ENCODE peak calls at places on chromosomes 4 and X, in four cellular contexts. One of them, this sample, is unnamed.

GRCh38 chrX:38409289-38409688 is 56.9 kb downstream of the OTC start:
- DNase-seq in left ventricle myocardium inferior: no peak
- DNase-seq in astrocyte of the spinal cord: no peak
- DNase-seq in K562: no peak
- DNase-seq in this sample: no peak

GRCh38 chr4:81562093-81562492 is 90.4 kb upstream of the RASGEF1B start:
- DNase-seq in astrocyte of the spinal cord: no peak
- DNase-seq in K562: no peak
- DNase-seq in left ventricle myocardium inferior: no peak
- DNase-seq in this sample: no peak

GRCh38 chr4:172786039-172786792 is 382.4 kb upstream of the GALNT7 start:
- DNase-seq in left ventricle myocardium inferior: no peak
- DNase-seq in K562: no peak
- DNase-seq in astrocyte of the spinal cord: peak
- DNase-seq in this sample: peak

GRCh38 chr4:174286870-174287269 is 3.2 kb downstream of the CEP44 start:
- DNase-seq in left ventricle myocardium inferior: no peak
- DNase-seq in astrocyte of the spinal cord: no peak
- DNase-seq in K562: no peak
- DNase-seq in this sample: no peak

GRCh38 chr4:102787096-102787867 is 26.5 kb upstream of the MANBA start:
- DNase-seq in K562: no peak
- DNase-seq in left ventricle myocardium inferior: no peak
- DNase-seq in astrocyte of the spinal cord: peak
- DNase-seq in this sample: peak

GRCh38 chrX:139388234-139388633 is 142.3 kb upstream of the F9 start:
- DNase-seq in astrocyte of the spinal cord: no peak
- DNase-seq in left ventricle myocardium inferior: no peak
- DNase-seq in K562: no peak
- DNase-seq in this sample: no peak

GRCh38 chr4:81472249-81473085 is 760 bp upstream of the RASGEF1B start:
- DNase-seq in left ventricle myocardium inferior: peak
- DNase-seq in astrocyte of the spinal cord: peak
- DNase-seq in K562: peak
- DNase-seq in this sample: peak

GRCh38 chrX:123884809-123885408 is 25.1 kb downstream of the XIAP start:
- DNase-seq in astrocyte of the spinal cord: peak
- DNase-seq in K562: peak
- DNase-seq in left ventricle myocardium inferior: no peak
- DNase-seq in this sample: peak

GRCh38 chr4:153787156-153787555 is 1.7 kb downstream of the SFRP2 start:
- DNase-seq in K562: no peak
- DNase-seq in astrocyte of the spinal cord: no peak
- DNase-seq in left ventricle myocardium inferior: no peak
- DNase-seq in this sample: no peak

GRCh38 chrX:9072281-9072680 is 38.4 kb upstream of the FAM9B start:
- DNase-seq in K562: no peak
- DNase-seq in left ventricle myocardium inferior: no peak
- DNase-seq in astrocyte of the spinal cord: no peak
- DNase-seq in this sample: peak

GRCh38 chr4:142194905-142195304 is 558.5 kb downstream of the IL15 start:
- DNase-seq in left ventricle myocardium inferior: no peak
- DNase-seq in astrocyte of the spinal cord: peak
- DNase-seq in K562: no peak
- DNase-seq in this sample: no peak

GRCh38 chrX:44945736-44946135 is 72.7 kb downstream of the KDM6A start:
- DNase-seq in left ventricle myocardium inferior: no peak
- DNase-seq in K562: peak
- DNase-seq in astrocyte of the spinal cord: no peak
- DNase-seq in this sample: no peak

GRCh38 chrX:20595928-20596550 is 329.3 kb upstream of the RPS6KA3 start:
- DNase-seq in left ventricle myocardium inferior: no peak
- DNase-seq in astrocyte of the spinal cord: no peak
- DNase-seq in K562: no peak
- DNase-seq in this sample: peak

GRCh38 chr4:145181091-145181501 is 707 bp upstream of the OTUD4 start:
- DNase-seq in K562: no peak
- DNase-seq in astrocyte of the spinal cord: no peak
- DNase-seq in left ventricle myocardium inferior: no peak
- DNase-seq in this sample: no peak

GRCh38 chrX:17024896-17025295 is 78.4 kb downstream of the REPS2 start:
- DNase-seq in K562: no peak
- DNase-seq in astrocyte of the spinal cord: no peak
- DNase-seq in left ventricle myocardium inferior: no peak
- DNase-seq in this sample: no peak

GRCh38 chrX:20361890-20362262 is 95.2 kb upstream of the RPS6KA3 start:
- DNase-seq in K562: no peak
- DNase-seq in left ventricle myocardium inferior: no peak
- DNase-seq in astrocyte of the spinal cord: peak
- DNase-seq in this sample: peak

GRCh38 chr4:22490718-22491330 is 25.0 kb downstream of the ADGRA3 start:
- DNase-seq in left ventricle myocardium inferior: no peak
- DNase-seq in astrocyte of the spinal cord: no peak
- DNase-seq in K562: no peak
- DNase-seq in this sample: no peak

GRCh38 chr4:77358315-77358928 is 201.4 kb downstream of the CCNG2 start:
- DNase-seq in K562: peak
- DNase-seq in left ventricle myocardium inferior: no peak
- DNase-seq in astrocyte of the spinal cord: peak
- DNase-seq in this sample: peak

GRCh38 chrX:113741744-113742143 is 842.1 kb upstream of the HTR2C start:
- DNase-seq in left ventricle myocardium inferior: no peak
- DNase-seq in astrocyte of the spinal cord: peak
- DNase-seq in K562: no peak
- DNase-seq in this sample: peak

DNA sequence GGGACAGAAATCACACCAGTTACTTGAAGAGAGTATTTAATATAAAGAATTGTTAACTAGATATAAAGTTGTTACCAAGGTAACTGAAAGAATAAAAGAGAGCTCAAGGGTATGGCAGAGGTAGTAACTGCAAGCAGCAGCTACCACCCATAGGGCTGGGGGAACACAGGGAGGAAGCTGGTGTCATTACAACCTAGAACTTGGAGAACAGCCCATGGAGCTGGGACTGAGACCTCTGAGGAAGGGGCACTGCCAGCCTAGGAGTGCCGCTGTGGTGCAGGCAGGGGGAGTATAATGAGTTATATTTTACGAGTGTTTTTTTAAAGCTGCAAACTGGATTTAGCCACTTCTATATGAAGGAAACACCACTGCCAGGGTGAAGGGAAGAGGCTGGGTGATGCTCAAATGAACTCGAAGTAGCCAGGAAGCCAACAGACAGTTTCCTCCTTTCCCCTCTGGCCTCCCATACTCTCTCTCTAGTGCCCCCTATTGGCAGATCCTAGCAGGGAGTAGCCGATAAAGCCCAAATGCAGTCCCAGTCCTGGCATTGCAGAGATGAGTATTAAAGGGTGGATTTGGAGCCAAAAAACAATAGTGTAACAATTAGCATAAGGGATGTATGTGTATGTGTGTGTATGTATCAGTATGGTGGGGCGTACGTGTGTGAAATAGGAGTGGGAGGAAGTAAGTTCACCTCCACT is 213.7 kb upstream of the LDB2 start:
- DNase-seq in left ventricle myocardium inferior: no peak
- DNase-seq in astrocyte of the spinal cord: no peak
- DNase-seq in K562: peak
- DNase-seq in this sample: peak
- TF ChIP-seq CTCF in left ventricle myocardium inferior: peak
- TF ChIP-seq CTCF in astrocyte of the spinal cord: peak
- TF ChIP-seq CTCF in K562: peak
- TF ChIP-seq CTCF in this sample: peak

GRCh38 chrX:70446380-70447350 is 2.0 kb downstream of the DLG3 start:
- DNase-seq in K562: peak
- DNase-seq in left ventricle myocardium inferior: no peak
- DNase-seq in astrocyte of the spinal cord: no peak
- DNase-seq in this sample: no peak

GRCh38 chrX:70445876-70446275 is 1.2 kb downstream of the DLG3 start:
- DNase-seq in K562: no peak
- DNase-seq in left ventricle myocardium inferior: no peak
- DNase-seq in astrocyte of the spinal cord: no peak
- DNase-seq in this sample: no peak

GRCh38 chrX:70444326-70445196 is at the start of gene DLG3:
- DNase-seq in astrocyte of the spinal cord: peak
- DNase-seq in left ventricle myocardium inferior: no peak
- DNase-seq in K562: peak
- DNase-seq in this sample: peak

GRCh38 chrX:70442224-70442623 is 2.4 kb upstream of the DLG3 start:
- DNase-seq in astrocyte of the spinal cord: no peak
- DNase-seq in K562: no peak
- DNase-seq in left ventricle myocardium inferior: no peak
- DNase-seq in this sample: no peak

GRCh38 chrX:70445197-70445656 is 592 bp downstream of the DLG3 start:
- DNase-seq in K562: no peak
- DNase-seq in astrocyte of the spinal cord: no peak
- DNase-seq in left ventricle myocardium inferior: no peak
- DNase-seq in this sample: no peak
- H3K4me3 ChIP-seq in K562: no peak
- H3K4me3 ChIP-seq in astrocyte of the spinal cord: no peak
- H3K4me3 ChIP-seq in left ventricle myocardium inferior: peak
- H3K4me3 ChIP-seq in this sample: no peak

DNA sequence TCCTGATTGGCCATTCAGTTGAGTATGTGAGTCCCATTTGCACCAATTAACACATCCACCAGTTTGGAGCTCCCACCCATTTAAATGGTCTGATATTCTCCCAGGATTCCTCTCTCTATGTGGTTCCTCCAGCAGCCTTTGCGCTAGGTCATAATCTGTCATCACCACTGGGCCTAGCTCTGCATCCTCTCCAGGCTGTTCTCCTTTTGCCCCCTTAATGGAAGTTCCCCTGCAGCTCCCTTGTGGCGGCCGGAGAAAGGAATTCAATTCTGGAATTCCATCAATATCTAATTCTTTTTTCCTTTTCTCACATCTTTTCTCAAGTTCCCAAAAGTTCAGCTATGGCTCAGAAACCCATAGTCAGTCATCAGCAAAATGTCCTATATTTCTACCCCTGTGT is 2184.4 kb upstream of the AGA start:
- DNase-seq in left ventricle myocardium inferior: no peak
- DNase-seq in astrocyte of the spinal cord: no peak
- DNase-seq in K562: no peak
- DNase-seq in this sample: no peak
- TF ChIP-seq CTCF in left ventricle myocardium inferior: no peak
- TF ChIP-seq CTCF in astrocyte of the spinal cord: no peak
- TF ChIP-seq CTCF in K562: no peak
- TF ChIP-seq CTCF in this sample: no peak

DNA sequence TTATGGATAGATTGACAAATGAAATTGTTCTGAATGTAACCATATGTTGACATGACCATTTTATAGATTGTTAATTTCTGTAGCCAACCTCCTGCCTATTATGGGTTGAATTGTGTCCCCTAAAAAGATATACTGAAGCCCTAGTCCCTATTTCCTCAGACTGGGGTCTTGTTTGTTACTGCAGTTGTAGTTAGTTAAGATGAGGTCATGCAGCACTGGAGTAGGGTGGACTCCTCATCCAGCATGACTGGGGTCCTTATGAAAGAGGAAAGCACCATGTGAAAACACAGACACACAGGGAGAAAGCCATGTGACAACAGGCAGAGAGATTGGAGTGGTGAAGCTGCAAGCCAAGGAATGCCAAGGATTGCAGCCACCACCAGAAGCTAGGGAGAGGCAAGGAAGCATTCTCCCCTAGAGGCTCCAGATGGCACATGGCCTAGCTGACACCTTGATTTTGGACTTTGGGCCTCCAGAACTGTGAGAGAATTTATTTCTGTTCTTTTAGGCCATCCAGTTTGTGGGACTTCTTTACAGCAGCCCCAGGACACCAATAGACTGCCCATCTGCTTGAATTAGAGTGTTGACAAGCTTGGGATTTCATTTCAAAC is 14.0 kb downstream of the MTM1 start:
- DNase-seq in left ventricle myocardium inferior: no peak
- DNase-seq in K562: no peak
- DNase-seq in astrocyte of the spinal cord: no peak
- DNase-seq in this sample: no peak
- H3K4me3 ChIP-seq in left ventricle myocardium inferior: no peak
- H3K4me3 ChIP-seq in K562: no peak
- H3K4me3 ChIP-seq in astrocyte of the spinal cord: no peak
- H3K4me3 ChIP-seq in this sample: no peak

GRCh38 chr4:598925-599324 is 22.8 kb upstream of the TMEM271 start:
- DNase-seq in K562: no peak
- DNase-seq in astrocyte of the spinal cord: no peak
- DNase-seq in left ventricle myocardium inferior: no peak
- DNase-seq in this sample: no peak
- TF ChIP-seq CTCF in K562: no peak
- TF ChIP-seq CTCF in astrocyte of the spinal cord: no peak
- TF ChIP-seq CTCF in left ventricle myocardium inferior: no peak
- TF ChIP-seq CTCF in this sample: no peak

This sample was measured in fibroblast of pulmonary artery.